ENCODE peak calls at places on chromosome 12, in four cellular contexts. One of them, this sample, is unnamed.

GRCh38 chr12:76197283-76197682 is 112.8 kb upstream of the NAP1L1 start:
- DNase-seq in left colon: no peak
- DNase-seq in sigmoid colon: no peak
- DNase-seq in testis: no peak
- DNase-seq in this sample: no peak

GRCh38 chr12:131559517-131560516 is 151.1 kb upstream of the SFSWAP start:
- DNase-seq in sigmoid colon: no peak
- DNase-seq in testis: peak
- DNase-seq in left colon: no peak
- DNase-seq in this sample: no peak

GRCh38 chr12:27319394-27319793 is 13.2 kb upstream of the BMAL2 start:
- DNase-seq in testis: no peak
- DNase-seq in sigmoid colon: no peak
- DNase-seq in left colon: no peak
- DNase-seq in this sample: no peak

GRCh38 chr12:115599251-115599811 is 678.2 kb downstream of the MED13L start:
- DNase-seq in sigmoid colon: no peak
- DNase-seq in left colon: no peak
- DNase-seq in testis: peak
- DNase-seq in this sample: peak

GRCh38 chr12:131849700-131850553 is 21.7 kb downstream of the MMP17 start:
- DNase-seq in left colon: no peak
- DNase-seq in testis: no peak
- DNase-seq in sigmoid colon: no peak
- DNase-seq in this sample: no peak

GRCh38 chr12:132066345-132066685 is 77.8 kb downstream of the DDX51 start:
- DNase-seq in testis: no peak
- DNase-seq in left colon: no peak
- DNase-seq in sigmoid colon: no peak
- DNase-seq in this sample: peak

GRCh38 chr12:3795096-3795799 is 42.3 kb upstream of the CRACR2A start:
- DNase-seq in sigmoid colon: no peak
- DNase-seq in testis: no peak
- DNase-seq in left colon: no peak
- DNase-seq in this sample: no peak

GRCh38 chr12:49806877-49807276 is 21.3 kb downstream of the NCKAP5L start:
- DNase-seq in sigmoid colon: no peak
- DNase-seq in left colon: no peak
- DNase-seq in testis: no peak
- DNase-seq in this sample: no peak

GRCh38 chr12:6266431-6267006 is 44.0 kb upstream of the PLEKHG6 start:
- DNase-seq in testis: no peak
- DNase-seq in left colon: no peak
- DNase-seq in sigmoid colon: no peak
- DNase-seq in this sample: no peak

GRCh38 chr12:62861586-62861985 is 73.4 kb downstream of the PPM1H start:
- DNase-seq in left colon: no peak
- DNase-seq in testis: no peak
- DNase-seq in sigmoid colon: no peak
- DNase-seq in this sample: no peak